ENCODE peak calls at places on chromosomes 2 and 18, in ten cellular contexts. One of them, this sample, is unnamed.

GRCh38 chr2:43105586-43106562 is 120.5 kb downstream of the ZFP36L2 start:
- DNase-seq in HFFc6: no peak
- DNase-seq in lower lobe of right lung: peak
- DNase-seq in psoas muscle: peak
- DNase-seq in nephron progenitor cell: no peak
- DNase-seq in neural progenitor cell: no peak
- DNase-seq in fibroblast of pulmonary artery: peak
- DNase-seq in heart left ventricle: peak
- DNase-seq in mammary epithelial cell: peak
- DNase-seq in cardiac fibroblast: peak
- DNase-seq in this sample: peak

GRCh38 chr2:181306785-181307184 is 150.4 kb upstream of the ITGA4 start:
- DNase-seq in neural progenitor cell: no peak
- DNase-seq in nephron progenitor cell: no peak
- DNase-seq in mammary epithelial cell: no peak
- DNase-seq in cardiac fibroblast: peak
- DNase-seq in fibroblast of pulmonary artery: no peak
- DNase-seq in HFFc6: no peak
- DNase-seq in heart left ventricle: no peak
- DNase-seq in psoas muscle: no peak
- DNase-seq in lower lobe of right lung: no peak
- DNase-seq in this sample: no peak

GRCh38 chr2:157473585-157473984 is 29.7 kb upstream of the CYTIP start:
- DNase-seq in fibroblast of pulmonary artery: no peak
- DNase-seq in nephron progenitor cell: no peak
- DNase-seq in lower lobe of right lung: no peak
- DNase-seq in HFFc6: no peak
- DNase-seq in cardiac fibroblast: peak
- DNase-seq in neural progenitor cell: no peak
- DNase-seq in heart left ventricle: no peak
- DNase-seq in psoas muscle: no peak
- DNase-seq in mammary epithelial cell: no peak
- DNase-seq in this sample: no peak

GRCh38 chr2:223855426-223855825 is 18.0 kb upstream of the AP1S3 start:
- DNase-seq in neural progenitor cell: no peak
- DNase-seq in lower lobe of right lung: no peak
- DNase-seq in HFFc6: no peak
- DNase-seq in nephron progenitor cell: no peak
- DNase-seq in fibroblast of pulmonary artery: peak
- DNase-seq in cardiac fibroblast: no peak
- DNase-seq in mammary epithelial cell: no peak
- DNase-seq in psoas muscle: no peak
- DNase-seq in heart left ventricle: no peak
- DNase-seq in this sample: no peak

GRCh38 chr2:23464156-23464555 is 79.2 kb downstream of the KLHL29 start:
- DNase-seq in nephron progenitor cell: no peak
- DNase-seq in mammary epithelial cell: no peak
- DNase-seq in psoas muscle: no peak
- DNase-seq in cardiac fibroblast: no peak
- DNase-seq in neural progenitor cell: no peak
- DNase-seq in lower lobe of right lung: no peak
- DNase-seq in HFFc6: no peak
- DNase-seq in heart left ventricle: no peak
- DNase-seq in fibroblast of pulmonary artery: no peak
- DNase-seq in this sample: no peak

GRCh38 chr18:74949611-74950010 is 259.3 kb downstream of the PTGR3 start:
- DNase-seq in nephron progenitor cell: no peak
- DNase-seq in heart left ventricle: no peak
- DNase-seq in lower lobe of right lung: no peak
- DNase-seq in HFFc6: no peak
- DNase-seq in psoas muscle: no peak
- DNase-seq in fibroblast of pulmonary artery: no peak
- DNase-seq in cardiac fibroblast: no peak
- DNase-seq in neural progenitor cell: no peak
- DNase-seq in mammary epithelial cell: no peak
- DNase-seq in this sample: no peak

GRCh38 chr2:144937899-144938298 is 418.0 kb upstream of the ZEB2 start:
- DNase-seq in lower lobe of right lung: no peak
- DNase-seq in psoas muscle: no peak
- DNase-seq in fibroblast of pulmonary artery: peak
- DNase-seq in HFFc6: no peak
- DNase-seq in mammary epithelial cell: no peak
- DNase-seq in nephron progenitor cell: no peak
- DNase-seq in cardiac fibroblast: peak
- DNase-seq in heart left ventricle: peak
- DNase-seq in neural progenitor cell: no peak
- DNase-seq in this sample: peak

GRCh38 chr2:140186201-140186775 is 1406.1 kb upstream of the NXPH2 start:
- DNase-seq in psoas muscle: no peak
- DNase-seq in mammary epithelial cell: no peak
- DNase-seq in cardiac fibroblast: no peak
- DNase-seq in heart left ventricle: no peak
- DNase-seq in lower lobe of right lung: no peak
- DNase-seq in fibroblast of pulmonary artery: peak
- DNase-seq in nephron progenitor cell: no peak
- DNase-seq in HFFc6: no peak
- DNase-seq in neural progenitor cell: no peak
- DNase-seq in this sample: no peak

DNA sequence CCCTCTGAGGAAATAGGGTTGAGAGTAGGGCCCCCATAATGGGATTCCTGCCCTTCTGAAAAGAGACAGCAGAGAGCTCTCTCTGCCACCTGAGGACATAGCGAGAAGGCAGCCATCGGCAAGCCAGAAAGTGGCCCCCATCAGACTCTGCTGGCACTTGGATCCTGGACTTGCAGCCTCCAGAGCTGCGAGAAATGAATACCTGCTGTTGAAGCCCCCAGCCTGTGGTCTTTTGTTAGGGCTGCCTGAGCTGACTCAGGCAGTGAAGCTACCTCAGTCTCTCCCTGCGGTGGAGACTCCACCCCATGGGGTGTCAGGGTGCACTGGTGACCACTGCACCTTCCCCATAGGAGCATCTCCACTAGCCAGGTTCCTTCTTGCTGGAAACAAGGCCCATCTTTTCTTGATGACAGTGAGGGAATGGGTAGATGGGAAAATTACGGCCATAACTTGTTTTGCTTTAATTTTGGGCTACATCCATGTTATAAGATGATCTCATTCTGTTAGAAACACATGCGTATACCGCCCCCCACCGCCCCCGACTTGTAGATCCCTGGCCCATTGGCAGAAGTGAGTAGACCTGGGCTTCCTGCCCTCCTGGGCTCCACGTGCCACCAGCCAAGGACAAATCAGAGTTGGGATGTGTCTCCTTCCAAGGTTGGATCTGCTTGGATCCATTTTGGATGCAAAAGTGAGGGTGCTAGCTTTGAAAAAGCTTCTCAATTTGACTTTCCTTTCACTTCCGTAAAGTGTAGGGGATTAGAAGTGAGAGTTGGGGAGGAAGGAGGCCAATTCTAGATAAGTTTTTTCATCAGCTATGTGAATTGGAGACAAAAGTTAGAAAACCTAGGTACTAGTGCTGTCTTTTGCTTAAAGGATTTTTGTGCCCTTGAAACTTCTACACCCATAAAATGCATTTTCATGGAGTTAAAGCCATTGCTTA is 42.9 kb downstream of the NCK2 start:
- DNase-seq in mammary epithelial cell: no peak
- DNase-seq in lower lobe of right lung: no peak
- DNase-seq in fibroblast of pulmonary artery: peak
- DNase-seq in heart left ventricle: no peak
- DNase-seq in neural progenitor cell: no peak
- DNase-seq in psoas muscle: no peak
- DNase-seq in HFFc6: no peak
- DNase-seq in cardiac fibroblast: no peak
- DNase-seq in nephron progenitor cell: no peak
- DNase-seq in this sample: no peak
- TF ChIP-seq CTCF in mammary epithelial cell: no peak
- TF ChIP-seq CTCF in lower lobe of right lung: peak
- TF ChIP-seq CTCF in fibroblast of pulmonary artery: peak
- TF ChIP-seq CTCF in heart left ventricle: no peak
- TF ChIP-seq CTCF in neural progenitor cell: no peak
- TF ChIP-seq CTCF in psoas muscle: peak
- TF ChIP-seq CTCF in HFFc6: no peak
- TF ChIP-seq CTCF in cardiac fibroblast: no peak
- TF ChIP-seq CTCF in nephron progenitor cell: no peak
- TF ChIP-seq CTCF in this sample: no peak

GRCh38 chr18:23684515-23685197 is 4.6 kb upstream of the LAMA3 start:
- DNase-seq in lower lobe of right lung: no peak
- DNase-seq in nephron progenitor cell: no peak
- DNase-seq in mammary epithelial cell: no peak
- DNase-seq in heart left ventricle: no peak
- DNase-seq in neural progenitor cell: no peak
- DNase-seq in HFFc6: peak
- DNase-seq in psoas muscle: no peak
- DNase-seq in fibroblast of pulmonary artery: peak
- DNase-seq in cardiac fibroblast: peak
- DNase-seq in this sample: no peak

GRCh38 chr18:23688528-23688927 is 725 bp upstream of the LAMA3 start:
- DNase-seq in nephron progenitor cell: no peak
- DNase-seq in HFFc6: no peak
- DNase-seq in neural progenitor cell: no peak
- DNase-seq in heart left ventricle: no peak
- DNase-seq in mammary epithelial cell: no peak
- DNase-seq in cardiac fibroblast: no peak
- DNase-seq in fibroblast of pulmonary artery: no peak
- DNase-seq in lower lobe of right lung: no peak
- DNase-seq in psoas muscle: no peak
- DNase-seq in this sample: no peak

GRCh38 chr18:23689616-23690504 is 607 bp downstream of the LAMA3 start:
- DNase-seq in mammary epithelial cell: peak
- DNase-seq in neural progenitor cell: peak
- DNase-seq in HFFc6: no peak
- DNase-seq in psoas muscle: peak
- DNase-seq in lower lobe of right lung: peak
- DNase-seq in cardiac fibroblast: no peak
- DNase-seq in fibroblast of pulmonary artery: no peak
- DNase-seq in heart left ventricle: peak
- DNase-seq in nephron progenitor cell: peak
- DNase-seq in this sample: no peak

GRCh38 chr18:23690505-23691068 is 1.3 kb downstream of the LAMA3 start:
- DNase-seq in cardiac fibroblast: no peak
- DNase-seq in fibroblast of pulmonary artery: no peak
- DNase-seq in mammary epithelial cell: no peak
- DNase-seq in lower lobe of right lung: no peak
- DNase-seq in heart left ventricle: no peak
- DNase-seq in nephron progenitor cell: peak
- DNase-seq in neural progenitor cell: peak
- DNase-seq in psoas muscle: no peak
- DNase-seq in HFFc6: no peak
- DNase-seq in this sample: no peak

DNA sequence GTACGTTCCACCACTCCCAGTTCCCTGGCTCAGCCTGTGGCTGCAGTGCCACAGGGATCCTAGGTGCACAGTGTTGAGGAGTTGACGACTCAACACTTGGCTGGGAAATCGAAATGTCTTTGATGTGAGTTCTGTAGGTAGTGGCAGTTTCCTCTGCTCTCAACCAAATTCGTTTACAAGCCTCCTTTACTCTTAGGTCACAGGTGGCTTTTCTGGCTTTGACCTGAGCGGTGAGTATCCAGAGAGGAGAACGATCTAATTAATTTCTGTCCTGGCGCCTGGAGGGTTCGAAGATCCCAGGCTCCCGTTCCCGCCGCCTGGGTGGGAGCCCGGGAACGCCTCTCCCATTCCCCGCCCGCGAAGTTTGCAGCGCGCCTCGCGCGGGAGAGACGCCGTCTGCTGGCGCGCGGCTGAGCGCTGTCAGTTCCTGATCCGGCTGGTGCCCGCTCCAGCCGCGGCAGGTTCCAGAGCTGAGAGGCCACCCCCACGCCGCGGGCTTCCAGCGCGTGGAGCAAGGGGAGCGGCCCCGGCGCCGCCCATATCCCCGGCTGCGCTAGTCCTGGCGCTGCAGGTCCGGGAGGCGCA is at the start of gene LAMA3:
- DNase-seq in mammary epithelial cell: peak
- DNase-seq in lower lobe of right lung: peak
- DNase-seq in neural progenitor cell: peak
- DNase-seq in HFFc6: peak
- DNase-seq in heart left ventricle: peak
- DNase-seq in cardiac fibroblast: peak
- DNase-seq in nephron progenitor cell: peak
- DNase-seq in fibroblast of pulmonary artery: no peak
- DNase-seq in psoas muscle: peak
- DNase-seq in this sample: peak
- TF ChIP-seq CTCF in mammary epithelial cell: no peak
- TF ChIP-seq CTCF in lower lobe of right lung: peak
- TF ChIP-seq CTCF in neural progenitor cell: peak
- TF ChIP-seq CTCF in HFFc6: no peak
- TF ChIP-seq CTCF in heart left ventricle: no peak
- TF ChIP-seq CTCF in cardiac fibroblast: peak
- TF ChIP-seq CTCF in nephron progenitor cell: no peak
- TF ChIP-seq CTCF in fibroblast of pulmonary artery: peak
- TF ChIP-seq CTCF in psoas muscle: no peak
- TF ChIP-seq CTCF in this sample: peak

DNA sequence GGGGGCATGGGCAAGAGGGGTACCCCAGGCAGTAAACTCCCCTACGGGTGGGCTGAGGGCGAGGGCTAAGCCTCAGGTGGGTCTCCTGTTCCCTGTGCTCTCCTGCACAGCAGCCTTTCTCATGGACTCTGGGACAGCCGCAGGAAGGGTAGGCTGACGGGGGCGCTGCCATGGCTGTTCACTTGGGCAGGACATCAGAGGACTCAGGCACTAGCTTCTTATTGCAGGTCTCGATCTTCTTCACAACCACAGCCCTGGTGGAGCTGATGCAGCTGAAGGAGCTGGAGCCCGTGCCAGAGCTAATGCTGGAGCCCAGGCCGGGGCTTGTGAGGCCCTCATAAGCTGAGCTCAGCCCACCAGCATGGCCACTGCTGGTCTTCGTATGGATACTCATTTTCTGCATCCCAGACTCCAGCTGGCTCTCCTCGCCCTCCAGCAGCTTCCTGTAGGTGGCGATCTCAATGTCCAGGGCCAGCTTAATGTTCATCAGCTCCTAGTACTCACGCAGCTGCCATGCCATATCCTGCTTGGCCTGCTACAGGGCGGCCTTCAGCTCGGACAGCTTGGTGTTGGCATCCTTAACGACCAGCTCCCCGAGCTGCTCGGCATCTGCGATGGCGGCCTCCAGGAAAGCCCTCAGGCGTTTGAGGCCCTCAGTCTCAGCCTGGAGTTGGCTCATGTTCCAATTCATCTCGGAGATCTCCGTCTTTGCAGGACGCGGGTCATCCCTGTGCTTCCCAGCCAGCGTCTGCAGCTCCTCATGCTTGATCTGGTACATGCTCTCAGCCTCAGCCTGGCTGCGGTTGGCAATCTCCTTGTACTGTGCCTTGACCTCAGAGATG is 359.8 kb upstream of the SETBP1 start:
- DNase-seq in HFFc6: no peak
- DNase-seq in lower lobe of right lung: no peak
- DNase-seq in nephron progenitor cell: no peak
- DNase-seq in mammary epithelial cell: no peak
- DNase-seq in psoas muscle: peak
- DNase-seq in heart left ventricle: no peak
- DNase-seq in fibroblast of pulmonary artery: no peak
- DNase-seq in neural progenitor cell: no peak
- DNase-seq in cardiac fibroblast: no peak
- DNase-seq in this sample: no peak
- TF ChIP-seq CTCF in HFFc6: no peak
- TF ChIP-seq CTCF in lower lobe of right lung: no peak
- TF ChIP-seq CTCF in nephron progenitor cell: no peak
- TF ChIP-seq CTCF in mammary epithelial cell: no peak
- TF ChIP-seq CTCF in psoas muscle: no peak
- TF ChIP-seq CTCF in heart left ventricle: no peak
- TF ChIP-seq CTCF in fibroblast of pulmonary artery: no peak
- TF ChIP-seq CTCF in neural progenitor cell: peak
- TF ChIP-seq CTCF in cardiac fibroblast: peak
- TF ChIP-seq CTCF in this sample: no peak

GRCh38 chr18:62324917-62325805 is at the start of gene TNFRSF11A:
- DNase-seq in cardiac fibroblast: peak
- DNase-seq in HFFc6: no peak
- DNase-seq in fibroblast of pulmonary artery: no peak
- DNase-seq in nephron progenitor cell: peak
- DNase-seq in psoas muscle: peak
- DNase-seq in heart left ventricle: no peak
- DNase-seq in lower lobe of right lung: peak
- DNase-seq in neural progenitor cell: peak
- DNase-seq in mammary epithelial cell: peak
- DNase-seq in this sample: no peak
- TF ChIP-seq CTCF in cardiac fibroblast: no peak
- TF ChIP-seq CTCF in HFFc6: peak
- TF ChIP-seq CTCF in fibroblast of pulmonary artery: no peak
- TF ChIP-seq CTCF in nephron progenitor cell: peak
- TF ChIP-seq CTCF in psoas muscle: peak
- TF ChIP-seq CTCF in heart left ventricle: no peak
- TF ChIP-seq CTCF in lower lobe of right lung: peak
- TF ChIP-seq CTCF in neural progenitor cell: peak
- TF ChIP-seq CTCF in mammary epithelial cell: peak
- TF ChIP-seq CTCF in this sample: peak

This sample was measured in AG10803.